ENCODE peak calls at places on chromosomes 2 and 18, in five cellular contexts. D is coronary artery, P is aorta, A is ovary, L is heart left ventricle. Z is an unnamed sample.
A peak's percentile ranks its signal among the peaks of the same experiment; 100 is the strongest.

GRCh38 chr2:196337618-196337953 is 166.2 kb upstream of the STK17B start:
- DNase-seq in A (no peak), P (no peak), L (no peak), D (no peak), Z (no peak)

GRCh38 chr2:7037340-7038333 is 120.4 kb downstream of the RNF144A start:
- DNase-seq in P (peak; percentile 88), L (peak; percentile 53), A (peak; percentile 70), D (no peak), Z (peak; percentile 77)

GRCh38 chr2:119255760-119256573 is 32.3 kb downstream of the STEAP3 start:
- DNase-seq in A (no peak), L (no peak), P (no peak), D (no peak), Z (no peak)

GRCh38 chr2:46798998-46799698 is 116.5 kb downstream of the MCFD2 start:
- DNase-seq in D (no peak), P (no peak), L (no peak), A (no peak), Z (no peak)

GRCh38 chr18:57122906-57123510 is 23.9 kb upstream of the BOD1L2 start:
- DNase-seq in D (no peak), A (no peak), L (no peak), P (no peak), Z (no peak)

GRCh38 chr18:79728931-79729586 is 49.5 kb downstream of the CTDP1 start:
- DNase-seq in L (peak; percentile 14), A (no peak), P (no peak), D (no peak), Z (no peak)

GRCh38 chr2:184685999-184686841 is 87.9 kb downstream of the ZNF804A start:
- DNase-seq in D (no peak), L (no peak), A (no peak), P (no peak), Z (no peak)

GRCh38 chr2:175679728-175680127 is 322.3 kb downstream of the LNPK start:
- DNase-seq in A (no peak), L (no peak), P (no peak), D (no peak), Z (no peak)

GRCh38 chr18:46538376-46538775 is 118.6 kb downstream of the LOXHD1 start:
- DNase-seq in P (no peak), D (no peak), A (no peak), L (no peak), Z (no peak)

GRCh38 chr2:182628901-182629300 is 87.2 kb upstream of the DNAJC10 start:
- DNase-seq in L (no peak), P (no peak), A (no peak), D (no peak), Z (no peak)

GRCh38 chr18:23856466-23857175 is 157.9 kb upstream of the TTC39C start:
- DNase-seq in L (no peak), D (no peak), A (no peak), P (no peak), Z (no peak)

GRCh38 chr2:206480161-206480560 is 36.8 kb downstream of the ADAM23 start:
- DNase-seq in L (no peak), P (no peak), D (no peak), A (no peak), Z (no peak)

GRCh38 chr2:200790185-200790584 is 21.5 kb upstream of the BZW1 start:
- DNase-seq in A (no peak), P (no peak), D (no peak), L (no peak), Z (no peak)

GRCh38 chr2:64263315-64263714 is 119.1 kb upstream of the PELI1 start:
- DNase-seq in A (no peak), D (no peak), L (no peak), P (no peak), Z (no peak)

GRCh38 chr18:63318882-63319382 is 637 bp downstream of the BCL2 start:
- DNase-seq in D (no peak), P (no peak), L (no peak), A (no peak), Z (no peak)

GRCh38 chr2:56127013-56127772 is 56.6 kb upstream of the CCDC85A start:
- DNase-seq in P (no peak), L (no peak), D (no peak), A (no peak), Z (no peak)

GRCh38 chr2:230823264-230823964 is 41.3 kb upstream of the ITM2C start:
- DNase-seq in L (no peak), A (no peak), D (no peak), P (no peak), Z (no peak)

GRCh38 chr18:3148930-3149535 is 70.7 kb downstream of the MYOM1 start:
- DNase-seq in L (no peak), P (no peak), A (no peak), D (no peak), Z (no peak)

GRCh38 chr2:138722316-138722715 is 57.9 kb downstream of the NXPH2 start:
- DNase-seq in L (no peak), A (no peak), P (peak; percentile 64), D (no peak), Z (peak; percentile 10)

GRCh38 chr2:9390991-9391390 is 32.3 kb downstream of the ITGB1BP1 start:
- DNase-seq in A (peak; percentile 23), L (no peak), P (no peak), D (no peak), Z (no peak)

GRCh38 chr2:119246884-119247843 is 23.5 kb downstream of the STEAP3 start:
- DNase-seq in A (peak; percentile 21), P (peak; percentile 38), L (no peak), D (no peak), Z (no peak)

GRCh38 chr2:233242231-233242917 is 9.1 kb upstream of the ATG16L1 start:
- DNase-seq in P (no peak), D (no peak), A (no peak), L (no peak), Z (no peak)

GRCh38 chr2:223176970-223177369 is 125.0 kb downstream of the KCNE4 start:
- DNase-seq in A (no peak), P (no peak), L (no peak), D (no peak), Z (no peak)

DNA sequence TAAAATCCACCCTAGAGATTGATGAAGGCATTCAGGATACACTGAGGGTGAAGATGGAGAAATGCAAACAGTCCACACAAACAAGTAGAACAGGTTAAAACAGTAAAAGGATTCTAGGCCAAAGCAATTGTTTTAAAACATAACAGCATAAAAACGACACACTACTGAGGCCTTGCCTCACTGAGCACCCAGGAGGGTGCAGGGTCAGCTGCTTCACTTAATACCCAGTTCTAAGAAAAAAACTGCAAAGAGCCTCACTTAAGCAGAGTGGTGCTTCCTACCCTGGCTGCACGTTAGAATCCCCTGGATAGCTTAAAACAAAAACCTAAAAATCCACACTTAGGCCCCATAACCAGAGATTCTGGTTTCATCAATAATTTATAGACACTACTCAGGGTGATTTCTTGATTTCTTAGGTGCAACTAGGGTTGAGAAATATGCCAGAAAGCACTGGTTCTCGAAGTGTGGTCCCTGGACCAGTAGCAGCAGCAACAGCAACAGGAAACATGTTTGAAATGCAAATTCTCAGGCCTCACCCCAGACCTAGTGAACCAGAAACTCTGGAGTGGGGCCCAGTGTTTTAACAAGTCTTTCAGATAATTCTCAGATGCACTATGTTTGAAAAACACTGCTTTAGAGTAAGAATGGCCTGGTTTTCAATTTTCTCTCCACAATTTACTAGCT is 279.1 kb downstream of the ZEB2 start:
- DNase-seq in P (no peak), L (no peak), D (no peak), A (no peak), Z (no peak)
- H3K27ac ChIP-seq in P (no peak overlapping the region), L (no peak overlapping the region), D (no peak overlapping the region), A (no peak overlapping the region), Z (no peak overlapping the region)

DNA sequence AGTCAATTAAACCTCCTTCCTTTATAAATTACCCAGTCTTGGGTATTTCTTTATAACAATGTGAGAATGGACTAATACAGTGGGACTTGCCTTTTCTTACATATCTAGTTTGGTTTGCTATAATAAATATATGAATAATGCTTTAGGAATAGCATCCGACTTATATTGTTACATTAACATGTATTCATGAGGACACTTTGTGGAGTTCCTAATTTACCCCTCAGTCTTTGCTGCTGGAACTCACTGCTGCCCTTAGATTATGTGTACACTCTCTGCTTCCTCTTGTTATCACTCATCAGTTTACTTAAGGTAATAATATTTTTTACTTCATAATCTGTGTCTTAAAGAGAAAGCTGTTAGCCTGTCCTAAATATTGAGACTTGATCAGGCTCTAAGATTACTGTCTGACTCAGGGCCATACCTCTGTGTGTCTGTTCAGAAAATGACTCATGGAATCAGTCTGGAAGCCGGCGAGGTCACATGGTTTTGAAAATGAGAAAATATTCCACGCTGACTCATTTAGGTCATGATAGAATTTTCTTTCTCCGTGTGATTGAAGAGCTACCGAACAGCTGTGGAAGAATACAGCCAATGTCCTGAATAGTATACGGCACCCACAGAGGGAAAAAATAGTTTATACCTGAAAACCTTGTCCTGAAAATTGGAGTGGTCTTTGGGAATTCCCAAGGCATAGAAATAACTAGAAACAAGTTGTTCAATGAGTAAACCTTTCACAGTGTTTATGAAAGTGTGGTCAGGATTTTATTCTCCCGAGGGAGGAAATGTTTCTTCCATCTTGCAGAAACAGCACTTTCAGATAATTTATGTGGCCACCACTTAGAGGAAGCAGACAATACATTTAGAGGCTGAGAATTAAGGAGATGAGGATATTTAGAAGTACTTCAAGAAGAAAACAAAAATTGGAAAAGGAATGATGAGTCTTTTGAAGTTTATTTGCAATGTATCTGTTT is 156.4 kb downstream of the DSEL start:
- DNase-seq in D (peak; percentile 84), L (peak; percentile 40), A (no peak), P (peak; percentile 64), Z (peak; percentile 21)
- H3K4me3 ChIP-seq in D (peak overlapping the region; percentile 61), L (no peak overlapping the region), A (peak overlapping the region; percentile 12), P (peak overlapping the region; percentile 79), Z (no peak overlapping the region)

DNA sequence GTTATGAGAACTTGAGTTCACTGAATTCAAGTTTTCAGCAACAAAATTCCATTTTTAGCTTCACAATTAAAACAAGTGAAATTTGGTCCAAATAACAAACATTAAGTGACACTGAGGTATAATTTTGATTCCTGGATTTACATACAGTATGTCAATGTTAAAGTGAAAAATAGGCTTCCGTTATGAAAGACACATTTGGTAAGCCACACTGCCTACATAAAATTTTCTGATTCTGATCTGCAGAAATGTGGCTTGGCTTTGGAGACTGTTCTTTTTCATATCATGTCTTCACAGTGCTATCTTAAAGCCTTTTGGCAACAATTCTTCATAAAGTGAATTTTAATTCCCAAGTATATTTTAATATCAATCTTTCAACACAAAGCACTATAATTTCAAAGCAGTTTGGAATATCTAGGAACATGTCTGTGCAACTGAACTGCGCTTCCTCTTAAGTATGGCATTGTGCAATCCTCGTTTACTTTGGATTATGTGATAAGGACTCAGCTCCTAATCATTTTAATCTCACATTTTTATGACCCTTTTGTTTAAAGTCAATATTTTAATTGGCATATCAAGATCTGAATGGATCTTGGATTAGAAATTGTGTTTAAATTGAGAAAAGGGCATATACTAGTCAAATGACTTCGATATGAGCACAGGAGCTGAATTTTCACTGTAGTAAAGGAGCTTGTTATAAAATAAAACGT is 60.0 kb downstream of the RBMS1 start:
- DNase-seq in A (no peak), P (no peak), D (no peak), L (no peak), Z (no peak)
- H3K27ac ChIP-seq in A (no peak overlapping the region), P (no peak overlapping the region), D (no peak overlapping the region), L (no peak overlapping the region), Z (no peak overlapping the region)

GRCh38 chr2:152500336-152500735 is 165.4 kb downstream of the FMNL2 start:
- DNase-seq in L (no peak), A (no peak), P (no peak), D (no peak), Z (no peak)

GRCh38 chr2:152499921-152500320 is 164.9 kb downstream of the FMNL2 start:
- DNase-seq in A (no peak), P (no peak), D (no peak), L (no peak), Z (no peak)

GRCh38 chr2:152500777-152501176 is 165.8 kb downstream of the FMNL2 start:
- DNase-seq in P (no peak), D (no peak), L (no peak), A (no peak), Z (no peak)

GRCh38 chr2:152497481-152498052 is 162.6 kb downstream of the FMNL2 start:
- DNase-seq in D (no peak), L (peak; percentile 34), A (no peak), P (no peak), Z (peak; percentile 66)

GRCh38 chr2:152499411-152499810 is 164.4 kb downstream of the FMNL2 start:
- DNase-seq in A (no peak), L (no peak), P (no peak), D (no peak), Z (no peak)
- H3K4me3 ChIP-seq in A (no peak overlapping the region), L (no peak overlapping the region), P (no peak overlapping the region), D (no peak overlapping the region), Z (no peak overlapping the region)

Z was measured in body of pancreas.